ENCODE peak calls at places on chromosomes 1 and 21, in seven cellular contexts. B is stimulated activated naive B cell treated with anti-CD40 and anti-IgM and Interleukin-4, amounts not matched to agents 10 μg/mL and 1 μg/mL and 100 μg/mL, for 72 hours; C is CD8-positive, alpha-beta T cell; V is EL; Q is spleen; D is stimulated activated CD8-positive, alpha-beta memory T cell treated with anti-CD3 and anti-CD28 coated beads, Interleukin-2, amount 100 ng/mL, for 1 hour; A is choroid plexus epithelial cell. K is an unnamed sample.

GRCh38 chr1:76219589-76219914 is 145.0 kb downstream of the ST6GALNAC3 start:
- DNase-seq in D (no peak), Q (no peak), B (peak; percentile 55), C (no peak), V (no peak), A (no peak), K (no peak)

GRCh38 chr21:31945116-31945515 is 72.3 kb downstream of the HUNK start:
- DNase-seq in C (no peak), B (no peak), A (no peak), Q (no peak), D (no peak), V (no peak), K (no peak)

GRCh38 chr21:31267644-31268043 is 76.4 kb downstream of the TIAM1 start:
- DNase-seq in A (no peak), V (no peak), B (no peak), D (no peak), Q (no peak), C (no peak), K (no peak)

GRCh38 chr1:177172866-177173265 is 2.1 kb downstream of the BRINP2 start:
- DNase-seq in C (no peak), Q (no peak), A (no peak), D (no peak), V (no peak), B (no peak), K (no peak)

GRCh38 chr1:156927215-156928042 is 7.0 kb downstream of the LRRC71 start:
- DNase-seq in C (peak; percentile 64), B (peak; percentile 47), D (peak; percentile 24), Q (peak; percentile 17), A (peak; percentile 79), V (peak; percentile 78), K (peak; percentile 65)

GRCh38 chr1:116886532-116886931 is 23.2 kb upstream of the PTGFRN start:
- DNase-seq in B (no peak), A (peak; percentile 69), D (no peak), Q (no peak), C (no peak), V (peak; percentile 70), K (no peak)

GRCh38 chr1:242209063-242209462 is 210.2 kb upstream of the MAP1LC3C start:
- DNase-seq in V (no peak), B (no peak), A (no peak), D (no peak), Q (no peak), C (no peak), K (no peak)

GRCh38 chr21:43812957-43813730 is 23.8 kb downstream of the RRP1 start:
- DNase-seq in A (no peak), D (no peak), Q (no peak), C (no peak), V (no peak), B (no peak), K (no peak)

GRCh38 chr1:2617981-2618470 is 14.8 kb downstream of the MMEL1 start:
- DNase-seq in V (no peak), A (no peak), B (no peak), C (no peak), D (no peak), Q (no peak), K (no peak)

GRCh38 chr1:180946537-180947507 is 34.1 kb downstream of the KIAA1614 start:
- DNase-seq in B (no peak), Q (no peak), C (no peak), V (no peak), D (no peak), A (no peak), K (no peak)

GRCh38 chr1:225817611-225818061 is 7.7 kb downstream of the EPHX1 start:
- DNase-seq in A (peak; percentile 70), B (no peak), D (no peak), Q (no peak), V (peak; percentile 88), C (no peak), K (no peak)

GRCh38 chr1:58884706-58885661 is 101.1 kb upstream of the JUN start:
- DNase-seq in D (no peak), B (no peak), Q (no peak), A (peak; percentile 24), C (no peak), V (no peak), K (no peak)

GRCh38 chr1:39333296-39333695 is 128.8 kb downstream of the MACF1 start:
- DNase-seq in C (no peak), D (no peak), Q (no peak), A (peak; percentile 86), B (no peak), V (no peak), K (no peak)

GRCh38 chr1:79293611-79294010 is 287.1 kb upstream of the ADGRL4 start:
- DNase-seq in A (no peak), C (no peak), D (no peak), V (peak; percentile 5), B (no peak), Q (no peak), K (no peak)

GRCh38 chr1:37471345-37472231 is 2.8 kb upstream of the ZC3H12A start:
- DNase-seq in Q (peak; percentile 82), C (no peak), A (peak; percentile 96), V (peak; percentile 92), D (no peak), B (no peak), K (no peak)